ENCODE peak calls at places on chromosomes 1 and 21, in four cellular contexts. One of them, this sample, is unnamed.

GRCh38 chr1:54488831-54489626 is 59.0 kb upstream of the ACOT11 start:
- DNase-seq in RWPE2: no peak
- DNase-seq in PC-3: peak; percentile 84
- DNase-seq in uterus: peak; percentile 88
- DNase-seq in this sample: peak; percentile 62

GRCh38 chr1:43067856-43068751 is 104.0 kb downstream of the EBNA1BP2 start:
- DNase-seq in RWPE2: no peak
- DNase-seq in PC-3: no peak
- DNase-seq in uterus: no peak
- DNase-seq in this sample: no peak

GRCh38 chr1:147700042-147700711 is 29.9 kb upstream of the ACP6 start:
- DNase-seq in RWPE2: no peak
- DNase-seq in PC-3: peak; percentile 87
- DNase-seq in uterus: peak; percentile 62
- DNase-seq in this sample: peak; percentile 66

GRCh38 chr1:230031131-230031530 is 35.9 kb upstream of the GALNT2 start:
- DNase-seq in RWPE2: no peak
- DNase-seq in PC-3: peak; percentile 86
- DNase-seq in uterus: no peak
- DNase-seq in this sample: no peak

GRCh38 chr1:171441278-171441677 is 44.1 kb upstream of the PRRC2C start:
- DNase-seq in RWPE2: no peak
- DNase-seq in PC-3: peak; percentile 99
- DNase-seq in uterus: no peak
- DNase-seq in this sample: peak; percentile 64

GRCh38 chr1:38005195-38006007 is at the start of gene FHL3:
- DNase-seq in RWPE2: peak; percentile 57
- DNase-seq in PC-3: peak; percentile 59
- DNase-seq in uterus: peak; percentile 83
- DNase-seq in this sample: peak; percentile 76

GRCh38 chr1:24557711-24558121 is 1.8 kb downstream of the NCMAP start:
- DNase-seq in RWPE2: no peak
- DNase-seq in PC-3: no peak
- DNase-seq in uterus: no peak
- DNase-seq in this sample: peak; percentile 39

GRCh38 chr1:102174259-102174863 is 177.6 kb upstream of the OLFM3 start:
- DNase-seq in RWPE2: no peak
- DNase-seq in PC-3: peak; percentile 51
- DNase-seq in uterus: no peak
- DNase-seq in this sample: no peak

GRCh38 chr1:23804183-23804582 is 3.6 kb upstream of the GALE start:
- DNase-seq in RWPE2: no peak
- DNase-seq in PC-3: no peak
- DNase-seq in uterus: no peak
- DNase-seq in this sample: no peak

GRCh38 chr1:237012789-237013383 is 8.6 kb upstream of the MT1HL1 start:
- DNase-seq in RWPE2: no peak
- DNase-seq in PC-3: peak; percentile 25
- DNase-seq in uterus: peak; percentile 49
- DNase-seq in this sample: peak; percentile 90

GRCh38 chr21:33562389-33562788 is 19.6 kb downstream of the SON start:
- DNase-seq in RWPE2: no peak
- DNase-seq in PC-3: no peak
- DNase-seq in uterus: no peak
- DNase-seq in this sample: no peak

GRCh38 chr1:169052727-169053126 is 53.8 kb upstream of the ATP1B1 start:
- DNase-seq in RWPE2: no peak
- DNase-seq in PC-3: no peak
- DNase-seq in uterus: no peak
- DNase-seq in this sample: no peak

GRCh38 chr1:52676249-52676903 is 21.8 kb downstream of the COA7 start:
- DNase-seq in RWPE2: no peak
- DNase-seq in PC-3: no peak
- DNase-seq in uterus: no peak
- DNase-seq in this sample: no peak

GRCh38 chr1:89907669-89908293 is 86.9 kb downstream of the LRRC8D start:
- DNase-seq in RWPE2: no peak
- DNase-seq in PC-3: peak; percentile 85
- DNase-seq in uterus: no peak
- DNase-seq in this sample: peak; percentile 42

GRCh38 chr21:37658994-37659458 is 257.2 kb downstream of the KCNJ6 start:
- DNase-seq in RWPE2: no peak
- DNase-seq in PC-3: peak; percentile 87
- DNase-seq in uterus: peak; percentile 73
- DNase-seq in this sample: peak; percentile 15

GRCh38 chr1:168387781-168388760 is 107.4 kb downstream of the TBX19 start:
- DNase-seq in RWPE2: no peak
- DNase-seq in PC-3: no peak
- DNase-seq in uterus: no peak
- DNase-seq in this sample: no peak

GRCh38 chr1:100585774-100586173 is 47.8 kb downstream of the GPR88 start:
- DNase-seq in RWPE2: no peak
- DNase-seq in PC-3: peak; percentile 53
- DNase-seq in uterus: no peak
- DNase-seq in this sample: no peak

GRCh38 chr1:41599912-41600311 is 115.4 kb upstream of the EDN2 start:
- DNase-seq in RWPE2: no peak
- DNase-seq in PC-3: peak; percentile 46
- DNase-seq in uterus: no peak
- DNase-seq in this sample: no peak

GRCh38 chr1:158962983-158963382 is 31.6 kb downstream of the PYHIN1 start:
- DNase-seq in RWPE2: no peak
- DNase-seq in PC-3: no peak
- DNase-seq in uterus: no peak
- DNase-seq in this sample: no peak

GRCh38 chr21:28445081-28445830 is 547.4 kb downstream of the LTN1 start:
- DNase-seq in RWPE2: no peak
- DNase-seq in PC-3: peak; percentile 91
- DNase-seq in uterus: no peak
- DNase-seq in this sample: no peak

GRCh38 chr1:109391161-109391556 is 6.6 kb downstream of the SORT1 start:
- DNase-seq in RWPE2: no peak
- DNase-seq in PC-3: peak; percentile 22
- DNase-seq in uterus: no peak
- DNase-seq in this sample: no peak

GRCh38 chr1:247456024-247456423 is 1.9 kb downstream of the OR2B11 start:
- DNase-seq in RWPE2: no peak
- DNase-seq in PC-3: no peak
- DNase-seq in uterus: no peak
- DNase-seq in this sample: no peak

GRCh38 chr1:15386128-15386824 is 23.4 kb upstream of the EFHD2 start:
- DNase-seq in RWPE2: no peak
- DNase-seq in PC-3: no peak
- DNase-seq in uterus: no peak
- DNase-seq in this sample: no peak

GRCh38 chr1:210344706-210345105 is 16.0 kb downstream of the HHAT start:
- DNase-seq in RWPE2: no peak
- DNase-seq in PC-3: peak; percentile 8
- DNase-seq in uterus: no peak
- DNase-seq in this sample: no peak

GRCh38 chr1:15820478-15820877 is 13.0 kb upstream of the UQCRHL start:
- DNase-seq in RWPE2: peak; percentile 11
- DNase-seq in PC-3: no peak
- DNase-seq in uterus: no peak
- DNase-seq in this sample: peak; percentile 37

GRCh38 chr1:28812669-28813468 is 899 bp downstream of the OPRD1 start:
- DNase-seq in RWPE2: no peak
- DNase-seq in PC-3: no peak
- DNase-seq in uterus: no peak
- DNase-seq in this sample: no peak

GRCh38 chr1:54054438-54054749 is 986 bp downstream of the TCEANC2 start:
- DNase-seq in RWPE2: no peak
- DNase-seq in PC-3: no peak
- DNase-seq in uterus: no peak
- DNase-seq in this sample: no peak

GRCh38 chr1:5405263-5405662 is 587.0 kb downstream of the NPHP4 start:
- DNase-seq in RWPE2: no peak
- DNase-seq in PC-3: no peak
- DNase-seq in uterus: no peak
- DNase-seq in this sample: no peak
- H3K9me3 ChIP-seq in RWPE2: no peaks in the 10 kb centered on the region
- H3K9me3 ChIP-seq in PC-3: peaks cover 9% of the 10 kb centered on the region
- H3K9me3 ChIP-seq in uterus: no peaks in the 10 kb centered on the region
- H3K9me3 ChIP-seq in this sample: no peaks in the 10 kb centered on the region

GRCh38 chr1:156160000-156160743 is 6.8 kb downstream of the SEMA4A start:
- DNase-seq in RWPE2: no peak
- DNase-seq in PC-3: no peak
- DNase-seq in uterus: no peak
- DNase-seq in this sample: no peak
- H3K4me3 ChIP-seq in RWPE2: no peak overlapping the region
- H3K4me3 ChIP-seq in PC-3: no peak overlapping the region
- H3K4me3 ChIP-seq in uterus: no peak overlapping the region
- H3K4me3 ChIP-seq in this sample: no peak overlapping the region

GRCh38 chr1:111089638-111090037 is 50.3 kb downstream of the DRAM2 start:
- DNase-seq in RWPE2: no peak
- DNase-seq in PC-3: no peak
- DNase-seq in uterus: no peak
- DNase-seq in this sample: no peak
- H3K9me3 ChIP-seq in RWPE2: no peaks in the 10 kb centered on the region
- H3K9me3 ChIP-seq in PC-3: no peaks in the 10 kb centered on the region
- H3K9me3 ChIP-seq in uterus: no peaks in the 10 kb centered on the region
- H3K9me3 ChIP-seq in this sample: no peaks in the 10 kb centered on the region

GRCh38 chr21:34745557-34746255 is 76.9 kb downstream of the CLIC6 start:
- DNase-seq in RWPE2: no peak
- DNase-seq in PC-3: peak; percentile 93
- DNase-seq in uterus: peak; percentile 36
- DNase-seq in this sample: peak; percentile 77
- H3K4me3 ChIP-seq in RWPE2: no peak overlapping the region
- H3K4me3 ChIP-seq in PC-3: no peak overlapping the region
- H3K4me3 ChIP-seq in uterus: no peak overlapping the region
- H3K4me3 ChIP-seq in this sample: no peak overlapping the region

DNA sequence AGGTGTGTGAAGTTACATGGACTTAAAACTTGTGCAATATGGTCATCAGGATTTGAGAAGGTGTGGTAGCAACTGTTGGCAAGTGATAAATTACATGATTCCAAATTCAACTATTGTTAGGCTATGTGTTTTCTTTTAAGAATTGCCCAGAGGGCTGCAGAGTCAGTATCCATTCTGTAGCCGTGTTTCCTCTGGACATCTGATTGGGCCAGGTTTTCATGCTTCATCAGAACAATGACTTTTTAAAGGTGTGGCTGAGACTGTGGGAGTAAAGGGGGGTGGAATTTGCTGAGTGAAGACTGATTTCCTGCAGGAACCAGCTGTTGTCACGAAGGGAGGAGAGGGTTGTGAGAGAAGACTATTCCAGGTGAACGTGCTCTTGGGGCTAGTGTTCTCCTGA is 1.7 kb upstream of the HRNR start:
- DNase-seq in RWPE2: no peak
- DNase-seq in PC-3: peak; percentile 26
- DNase-seq in uterus: no peak
- DNase-seq in this sample: no peak
- H3K9me3 ChIP-seq in RWPE2: no peaks in the 10 kb centered on the region
- H3K9me3 ChIP-seq in PC-3: no peaks in the 10 kb centered on the region
- H3K9me3 ChIP-seq in uterus: no peaks in the 10 kb centered on the region
- H3K9me3 ChIP-seq in this sample: no peaks in the 10 kb centered on the region

DNA sequence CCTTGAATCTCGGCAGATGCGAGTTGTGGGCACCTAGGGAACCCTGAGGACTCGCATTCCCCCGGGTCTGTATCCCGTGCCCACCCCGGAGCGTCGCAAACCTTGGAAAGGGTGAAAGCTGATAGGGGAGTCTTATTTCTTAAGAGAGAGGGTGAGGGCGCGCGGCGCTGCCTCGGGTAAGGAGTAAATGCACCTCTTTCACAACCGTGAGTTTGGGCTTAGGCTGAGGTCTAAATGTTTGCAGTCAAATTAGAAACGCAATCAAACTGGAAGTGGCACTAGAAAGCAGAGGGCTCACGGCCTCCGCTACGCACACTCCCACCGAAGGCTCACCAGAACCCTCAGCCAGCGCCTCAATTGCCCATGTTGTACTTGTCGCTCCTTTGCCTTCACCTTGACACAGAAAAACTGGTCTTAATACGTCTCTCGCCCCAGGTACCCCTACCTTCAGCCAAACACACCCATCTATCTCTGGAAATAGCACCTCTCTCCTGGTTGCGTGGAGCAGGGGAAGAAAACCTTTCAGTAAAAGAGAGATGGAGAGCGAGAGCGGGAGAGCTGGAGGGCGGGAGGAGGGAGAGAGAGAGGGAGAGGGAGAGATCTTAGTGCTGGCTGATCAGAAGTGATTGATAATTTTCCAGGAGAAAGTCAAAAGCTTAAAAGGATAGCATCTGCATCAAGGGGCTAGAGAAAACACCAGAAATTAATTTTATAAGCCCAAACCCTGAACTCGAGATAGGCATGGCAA is 1.7 kb upstream of the HLX start:
- DNase-seq in RWPE2: no peak
- DNase-seq in PC-3: no peak
- DNase-seq in uterus: no peak
- DNase-seq in this sample: no peak
- H3K4me3 ChIP-seq in RWPE2: no peak overlapping the region
- H3K4me3 ChIP-seq in PC-3: no peak overlapping the region
- H3K4me3 ChIP-seq in uterus: peak overlapping the region; percentile 8
- H3K4me3 ChIP-seq in this sample: no peak overlapping the region